ENCODE peak calls at places on chromosomes 11 and 22, in ten cellular contexts. D, E, O, T, J, S, R, N, M and W are unnamed samples. For H3K27me3, the result is how much of the 10 kb centered on the place peaks cover.

GRCh38 chr11:14186376-14186775 is 172.6 kb downstream of the RRAS2 start:
- DNase-seq in M (no peak), O (no peak), S (no peak), E (no peak), N (no peak), R (no peak), T (no peak), D (no peak), J (no peak), W (no peak)

GRCh38 chr22:29308791-29309262 is 2.4 kb downstream of the GAS2L1 start:
- DNase-seq in T (peak), J (no peak), E (no peak), O (no peak), R (no peak), M (no peak), D (peak), S (no peak), N (peak), W (no peak)

GRCh38 chr11:4083198-4083597 is 11.4 kb upstream of the RRM1 start:
- DNase-seq in S (no peak), N (no peak), O (no peak), T (no peak), M (no peak), R (peak), J (no peak), E (no peak), D (no peak), W (no peak)

GRCh38 chr11:24267015-24267414 is 229.8 kb upstream of the LUZP2 start:
- DNase-seq in M (no peak), N (no peak), R (no peak), T (no peak), E (no peak), O (no peak), J (no peak), S (no peak), D (no peak), W (no peak)

GRCh38 chr11:79400206-79400605 is 40.6 kb downstream of the TENM4 start:
- DNase-seq in N (no peak), E (no peak), O (no peak), J (no peak), R (no peak), D (no peak), T (no peak), M (no peak), S (no peak), W (no peak)

GRCh38 chr11:69558519-69558941 is 77.1 kb downstream of the LINC01488 start:
- DNase-seq in M (no peak), J (no peak), O (no peak), E (no peak), R (no peak), D (no peak), N (no peak), T (no peak), S (no peak), W (no peak)

GRCh38 chr22:31177420-31178162 is 17.6 kb downstream of the RNF185 start:
- DNase-seq in O (peak), M (no peak), S (no peak), T (no peak), R (no peak), E (no peak), J (no peak), N (no peak), D (no peak), W (peak)

GRCh38 chr11:10494636-10495463 is 39.8 kb downstream of the AMPD3 start:
- DNase-seq in E (no peak), M (no peak), S (no peak), J (no peak), N (no peak), O (no peak), D (peak), T (no peak), R (no peak), W (no peak)

GRCh38 chr11:3824714-3825472 is 15.9 kb downstream of the RHOG start:
- DNase-seq in D (peak), S (no peak), O (no peak), R (no peak), T (peak), E (peak), J (peak), M (peak), N (peak), W (no peak)

GRCh38 chr11:45333023-45333422 is 46.9 kb upstream of the SYT13 start:
- DNase-seq in S (no peak), E (no peak), T (no peak), D (no peak), J (no peak), N (peak), O (no peak), R (no peak), M (no peak), W (no peak)

GRCh38 chr11:47506363-47506762 is 46.6 kb downstream of the CELF1 start:
- DNase-seq in M (no peak), T (no peak), E (no peak), J (no peak), O (no peak), D (no peak), S (no peak), N (no peak), R (no peak), W (no peak)

GRCh38 chr11:32081129-32081641 is 9.7 kb upstream of the RCN1 start:
- DNase-seq in T (no peak), D (no peak), M (no peak), S (no peak), E (peak), J (no peak), N (no peak), O (no peak), R (no peak), W (no peak)

GRCh38 chr11:119134389-119134978 is 13.1 kb downstream of the HINFP start:
- DNase-seq in M (no peak), S (no peak), D (no peak), E (no peak), T (no peak), N (no peak), R (no peak), O (no peak), J (no peak), W (no peak)

GRCh38 chr22:19882446-19883381 is 28.0 kb upstream of the GNB1L start:
- DNase-seq in R (no peak), D (peak), E (no peak), T (no peak), M (no peak), N (no peak), O (no peak), S (no peak), J (no peak), W (no peak)

DNA sequence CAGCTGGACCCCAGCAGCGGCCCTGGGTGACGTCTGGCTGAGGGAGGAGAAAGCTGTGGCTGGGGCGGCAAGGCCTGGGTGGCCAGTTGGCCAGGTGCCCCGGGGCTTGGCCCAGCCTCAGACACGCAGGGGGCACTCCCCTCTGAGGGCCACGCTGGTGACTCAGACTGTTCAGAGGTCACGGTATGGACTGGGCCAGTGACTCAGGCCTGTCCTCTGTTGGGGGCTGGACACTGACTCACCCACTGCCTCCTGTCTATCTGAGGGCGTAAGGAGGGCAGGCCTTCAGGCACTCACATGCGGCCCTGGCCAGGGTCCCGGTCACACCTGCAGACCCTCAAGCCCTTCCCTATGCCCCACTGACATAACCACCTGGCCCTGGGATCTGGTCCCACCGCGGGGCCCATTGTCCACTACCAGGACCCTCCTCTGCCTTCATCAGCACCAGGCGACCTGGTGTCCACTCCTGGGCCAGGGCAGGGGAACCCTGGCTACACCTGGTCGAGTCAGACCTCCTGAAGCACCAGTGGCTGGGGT is 3.7 kb upstream of the MUC5AC start:
- DNase-seq in N (peak), R (peak), O (no peak), E (peak), M (peak), S (peak), J (no peak), T (peak), D (peak), W (no peak)
- TF ChIP-seq POLR2AphosphoS5 in N (peak), R (no peak), O (no peak), E (no peak), M (no peak), S (peak), J (no peak), T (no peak), D (no peak), W (no peak)

DNA sequence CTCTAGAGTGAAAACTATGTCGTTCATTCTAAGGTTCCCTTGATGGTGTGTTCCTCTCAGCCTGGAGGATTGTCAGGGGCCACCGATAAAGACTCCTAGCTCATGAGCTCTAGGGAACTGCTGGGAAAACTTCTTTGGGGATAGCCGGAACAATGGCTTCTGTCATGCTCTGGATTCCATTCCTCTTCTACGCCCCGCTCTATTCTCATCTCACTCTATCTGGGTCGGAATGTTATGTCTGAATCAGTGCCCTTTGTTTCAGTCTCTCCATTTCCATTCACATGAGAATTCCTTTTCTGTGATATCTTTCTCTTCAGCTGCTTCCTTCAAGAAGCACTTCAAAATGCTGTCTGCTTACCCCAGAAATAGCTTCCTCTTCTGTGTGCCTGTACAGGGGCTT is 16.9 kb upstream of the SLCO2B1 start:
- DNase-seq in D (no peak), J (no peak), T (no peak), O (no peak), S (no peak), M (no peak), E (no peak), R (no peak), N (no peak), W (no peak)
- H3K27me3 ChIP-seq in D (under half), J (under half), T (under half), O (under half), S (under half), M (under half), E (under half), R (under half), N (under half), W (under half)

GRCh38 chr22:41600976-41601375 is 11.3 kb upstream of the PMM1 start:
- DNase-seq in J (no peak), O (no peak), M (no peak), T (no peak), R (no peak), N (no peak), S (no peak), E (no peak), D (no peak), W (no peak)
- TF ChIP-seq POLR2A in J (no peak), O (no peak), M (no peak), T (no peak), R (no peak), N (no peak), S (no peak), E (no peak), D (no peak), W (no peak)

GRCh38 chr22:37549704-37550059 is 10.6 kb upstream of the CDC42EP1 start:
- DNase-seq in T (no peak), N (peak), M (no peak), O (peak), D (no peak), R (no peak), J (no peak), S (no peak), E (no peak), W (peak)
- TF ChIP-seq POLR2AphosphoS5 in T (no peak), N (no peak), M (no peak), O (peak), D (no peak), R (no peak), J (no peak), S (no peak), E (no peak), W (peak)

GRCh38 chr11:17645190-17645970 is 74.0 kb upstream of the MYOD1 start:
- DNase-seq in J (no peak), D (no peak), S (no peak), O (no peak), N (no peak), E (no peak), T (no peak), M (no peak), R (peak), W (no peak)
- H3K27me3 ChIP-seq in J (under half), D (under half), S (under half), O (under half), N (under half), E (under half), T (under half), M (under half), R (under half), W (under half)

GRCh38 chr22:49764151-49764581 is 63.5 kb downstream of the BRD1 start:
- DNase-seq in O (no peak), T (peak), E (no peak), S (no peak), R (peak), D (peak), N (no peak), J (no peak), M (no peak), W (no peak)

GRCh38 chr22:49768077-49768476 is 59.6 kb downstream of the BRD1 start:
- DNase-seq in M (no peak), J (no peak), E (no peak), N (no peak), R (peak), S (no peak), T (peak), D (peak), O (no peak), W (no peak)

GRCh38 chr22:49765091-49765771 is 62.4 kb downstream of the BRD1 start:
- DNase-seq in N (no peak), E (no peak), J (no peak), O (no peak), R (peak), D (peak), M (no peak), T (peak), S (no peak), W (no peak)

GRCh38 chr22:49767355-49768062 is 60.2 kb downstream of the BRD1 start:
- DNase-seq in R (no peak), T (peak), J (peak), S (peak), D (peak), N (peak), E (peak), M (peak), O (no peak), W (no peak)

DNA sequence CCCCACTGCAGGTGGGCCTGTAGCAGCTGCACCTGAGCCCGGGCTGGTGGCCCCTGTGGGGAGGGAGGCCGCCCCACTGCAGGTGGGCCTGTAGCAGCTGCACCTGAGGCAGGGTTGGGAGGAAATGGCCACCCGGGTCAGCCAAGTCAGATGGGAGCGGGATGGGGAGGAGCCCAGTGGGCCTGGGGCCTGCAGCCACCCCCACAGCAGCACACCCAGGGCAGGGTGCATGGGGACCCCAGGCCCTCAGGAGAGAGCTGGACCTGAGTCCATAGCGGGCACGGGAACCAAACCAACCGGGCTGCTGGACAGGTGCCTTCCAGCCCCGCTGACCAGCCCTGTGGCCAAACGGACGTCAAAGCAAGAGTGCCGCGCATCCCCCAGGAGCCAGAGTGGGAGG is 61.7 kb downstream of the BRD1 start:
- DNase-seq in S (no peak), D (peak), M (no peak), J (no peak), T (peak), N (no peak), R (peak), O (no peak), E (no peak), W (no peak)
- TF ChIP-seq POLR2A in S (no peak), D (no peak), M (no peak), J (no peak), T (no peak), N (no peak), R (no peak), O (no peak), E (no peak), W (no peak)

GRCh38 chr11:65274734-65275682 is 13.2 kb downstream of the POLA2 start:
- DNase-seq in M (peak), R (no peak), N (peak), S (peak), D (peak), E (peak), J (peak), O (peak), T (peak), W (peak)
- TF ChIP-seq POLR2AphosphoS5 in M (peak), R (peak), N (peak), S (peak), D (peak), E (no peak), J (no peak), O (peak), T (peak), W (peak)